ENCODE peak calls at places on chromosomes 16 and 17, in four cellular contexts. K is GM23338, T is psoas muscle, W is GM23248. E is an unnamed sample. For H3K27me3, the result is how much of the 10 kb centered on the place peaks cover.

GRCh38 chr16:27251561-27252205 is 16.9 kb downstream of the NSMCE1 start:
- DNase-seq in K (no peak), T (no peak), W (no peak), E (no peak)

GRCh38 chr17:81440511-81441244 is 45.4 kb downstream of the BAHCC1 start:
- DNase-seq in K (peak), T (no peak), W (peak), E (peak)

GRCh38 chr16:72937916-72938315 is 110.0 kb downstream of the ZFHX3 start:
- DNase-seq in K (no peak), T (no peak), W (peak), E (no peak)

GRCh38 chr17:44414394-44415155 is 25.1 kb upstream of the ITGA2B start:
- DNase-seq in K (no peak), T (no peak), W (no peak), E (no peak)

GRCh38 chr17:74981979-74982662 is 5.3 kb upstream of the CDR2L start:
- DNase-seq in K (peak), T (peak), W (peak), E (peak)

GRCh38 chr17:75087558-75088453 is at the start of gene SLC16A5:
- DNase-seq in K (peak), T (peak), W (peak), E (peak)

GRCh38 chr16:52494621-52495020 is 52.3 kb downstream of the TOX3 start:
- DNase-seq in K (no peak), T (no peak), W (no peak), E (no peak)

GRCh38 chr17:56699186-56699895 is 105.8 kb downstream of the NOG start:
- DNase-seq in K (peak), T (peak), W (peak), E (peak)

GRCh38 chr17:17748179-17748578 is 66.9 kb downstream of the RAI1 start:
- DNase-seq in K (peak), T (no peak), W (no peak), E (no peak)

GRCh38 chr17:50211249-50212120 is 10.1 kb upstream of the COL1A1 start:
- DNase-seq in K (no peak), T (no peak), W (peak), E (no peak)

GRCh38 chr16:58048914-58049696 is 23.6 kb downstream of the MMP15 start:
- DNase-seq in K (no peak), T (peak), W (no peak), E (no peak)

GRCh38 chr16:30406911-30407793 is at the start of gene ZNF771:
- DNase-seq in K (peak), T (peak), W (peak), E (peak)

GRCh38 chr16:491225-491919 is 36.1 kb upstream of the CAPN15 start:
- DNase-seq in K (no peak), T (no peak), W (no peak), E (no peak)

GRCh38 chr17:75338335-75338734 is 49.1 kb upstream of the SLC25A19 start:
- DNase-seq in K (no peak), T (no peak), W (peak), E (no peak)

GRCh38 chr17:17419621-17420020 is 57.2 kb upstream of the MED9 start:
- DNase-seq in K (no peak), T (no peak), W (no peak), E (no peak)

GRCh38 chr16:82414476-82414875 is 212.3 kb upstream of the CDH13 start:
- DNase-seq in K (no peak), T (no peak), W (no peak), E (no peak)

GRCh38 chr16:11084484-11085024 is 140.2 kb downstream of the CLEC16A start:
- DNase-seq in K (no peak), T (no peak), W (peak), E (no peak)

GRCh38 chr16:29906520-29907244 is 6.4 kb downstream of the ASPHD1 start:
- DNase-seq in K (peak), T (no peak), W (no peak), E (no peak)

GRCh38 chr17:5922476-5922875 is 147.7 kb upstream of the WSCD1 start:
- DNase-seq in K (no peak), T (no peak), W (no peak), E (no peak)

GRCh38 chr16:3020247-3020603 is at the start of gene TNFRSF12A:
- DNase-seq in K (peak), T (peak), W (peak), E (peak)

GRCh38 chr16:89330177-89330856 is 112.8 kb downstream of the ZNF778 start:
- DNase-seq in K (peak), T (peak), W (peak), E (peak)

GRCh38 chr16:89383095-89384003 is 107.0 kb downstream of the ANKRD11 start:
- DNase-seq in K (peak), T (peak), W (no peak), E (peak)

GRCh38 chr17:7841622-7842379 is 7.8 kb downstream of the KDM6B start:
- DNase-seq in K (peak), T (peak), W (peak), E (peak)

GRCh38 chr17:75976175-75976848 is 2.7 kb downstream of the ACOX1 start:
- DNase-seq in K (no peak), T (no peak), W (peak), E (no peak)

GRCh38 chr17:49633762-49634486 is 44.0 kb downstream of the SPOP start:
- DNase-seq in K (peak), T (no peak), W (no peak), E (no peak)

GRCh38 chr17:16052486-16052885 is 52.9 kb downstream of the TTC19 start:
- DNase-seq in K (no peak), T (no peak), W (no peak), E (no peak)

GRCh38 chr16:11349599-11350276 is 4.5 kb downstream of the RMI2 start:
- DNase-seq in K (no peak), T (peak), W (peak), E (peak)

GRCh38 chr17:44029736-44030135 is 15.0 kb upstream of the TMEM101 start:
- DNase-seq in K (no peak), T (no peak), W (no peak), E (no peak)

GRCh38 chr16:67884-68789 is 4.3 kb downstream of the RHBDF1 start:
- DNase-seq in K (no peak), T (peak), W (peak), E (no peak)

GRCh38 chr16:78509965-78510364 is 410.5 kb downstream of the WWOX start:
- DNase-seq in K (no peak), T (no peak), W (no peak), E (no peak)

GRCh38 chr17:41377546-41377945 is 4.6 kb downstream of the KRT34 start:
- DNase-seq in K (peak), T (no peak), W (peak), E (peak)

GRCh38 chr16:67653131-67654068 is 6.7 kb downstream of the ACD start:
- DNase-seq in K (no peak), T (peak), W (peak), E (no peak)

GRCh38 chr17:76056882-76057281 is 15.4 kb downstream of the SRP68 start:
- DNase-seq in K (no peak), T (no peak), W (no peak), E (no peak)

GRCh38 chr16:82331974-82332750 is 162.1 kb upstream of the MPHOSPH6 start:
- DNase-seq in K (no peak), T (no peak), W (no peak), E (no peak)

GRCh38 chr16:51035110-51035498 is 116.0 kb downstream of the SALL1 start:
- DNase-seq in K (peak), T (peak), W (peak), E (no peak)

GRCh38 chr17:79556263-79556662 is 54.6 kb downstream of the RBFOX3 start:
- DNase-seq in K (no peak), T (peak), W (no peak), E (no peak)
- H3K27me3 ChIP-seq in K (under half), T (under half), W (under half), E (under half)

GRCh38 chr17:33013596-33014375 is 22.1 kb downstream of the SPACA3 start:
- DNase-seq in K (no peak), T (no peak), W (no peak), E (no peak)

GRCh38 chr17:33016920-33017319 is 25.3 kb downstream of the SPACA3 start:
- DNase-seq in K (peak), T (no peak), W (no peak), E (no peak)

GRCh38 chr17:33012522-33013033 is 20.9 kb downstream of the SPACA3 start:
- DNase-seq in K (no peak), T (no peak), W (peak), E (no peak)

GRCh38 chr17:33015716-33016346 is 24.2 kb downstream of the SPACA3 start:
- DNase-seq in K (no peak), T (no peak), W (no peak), E (no peak)

DNA sequence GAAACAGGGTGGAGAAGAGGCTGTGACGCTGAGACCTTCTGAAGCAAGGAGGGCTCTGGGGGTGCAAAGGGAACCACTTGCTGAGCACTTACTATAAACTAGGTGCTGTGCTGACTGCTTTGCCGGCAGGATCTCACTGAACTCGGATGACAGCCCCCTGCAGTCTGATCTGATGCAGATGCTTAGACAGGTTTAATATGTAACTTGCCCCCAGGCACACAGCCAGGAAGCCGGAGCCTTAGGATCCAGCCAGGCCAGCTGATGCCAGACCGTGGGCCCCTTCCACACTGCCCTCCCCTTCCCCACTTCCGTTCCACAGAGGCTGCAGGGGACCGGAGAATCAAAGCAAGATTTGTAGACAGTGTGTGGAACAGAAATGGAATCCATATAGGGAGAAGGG is 23.1 kb downstream of the SPACA3 start:
- DNase-seq in K (no peak), T (no peak), W (no peak), E (no peak)
- H3K27me3 ChIP-seq in K (under half), T (under half), W (under half), E (under half)

GRCh38 chr17:36942031-36942599 is 4.8 kb downstream of the LHX1 start:
- DNase-seq in K (peak), T (no peak), W (no peak), E (no peak)

GRCh38 chr17:36944488-36945040 is 4.2 kb upstream of the AATF start:
- DNase-seq in K (no peak), T (no peak), W (no peak), E (no peak)

GRCh38 chr17:36941265-36942021 is 4.2 kb downstream of the LHX1 start:
- DNase-seq in K (peak), T (no peak), W (no peak), E (no peak)

GRCh38 chr17:36943250-36944220 is 5.2 kb upstream of the AATF start:
- DNase-seq in K (peak), T (no peak), W (no peak), E (peak)

GRCh38 chr17:36942631-36943125 is 5.4 kb downstream of the LHX1 start:
- DNase-seq in K (no peak), T (no peak), W (no peak), E (no peak)
- H3K27me3 ChIP-seq in K (half or more), T (under half), W (half or more), E (half or more)

GRCh38 chr16:48907906-48908634 is 298.1 kb upstream of the N4BP1 start:
- DNase-seq in K (no peak), T (no peak), W (no peak), E (no peak)

GRCh38 chr16:48904333-48904732 is 294.4 kb upstream of the N4BP1 start:
- DNase-seq in K (no peak), T (no peak), W (no peak), E (no peak)

GRCh38 chr16:48903054-48903453 is 293.1 kb upstream of the N4BP1 start:
- DNase-seq in K (peak), T (no peak), W (no peak), E (no peak)

GRCh38 chr16:48905632-48906031 is 295.7 kb upstream of the N4BP1 start:
- DNase-seq in K (no peak), T (no peak), W (no peak), E (no peak)

GRCh38 chr16:48906076-48906475 is 296.1 kb upstream of the N4BP1 start:
- DNase-seq in K (no peak), T (no peak), W (no peak), E (no peak)
- H3K27me3 ChIP-seq in K (under half), T (under half), W (under half), E (under half)

GRCh38 chr17:177762-178161 is 3.7 kb downstream of the DOC2B start:
- DNase-seq in K (no peak), T (no peak), W (no peak), E (no peak)
- H3K27me3 ChIP-seq in K (under half), T (under half), W (under half), E (under half)

GRCh38 chr17:48575673-48576478 is 2.3 kb downstream of the HOXB4 start:
- DNase-seq in K (no peak), T (no peak), W (no peak), E (peak)
- H3K27me3 ChIP-seq in K (half or more), T (under half), W (under half), E (under half)

DNA sequence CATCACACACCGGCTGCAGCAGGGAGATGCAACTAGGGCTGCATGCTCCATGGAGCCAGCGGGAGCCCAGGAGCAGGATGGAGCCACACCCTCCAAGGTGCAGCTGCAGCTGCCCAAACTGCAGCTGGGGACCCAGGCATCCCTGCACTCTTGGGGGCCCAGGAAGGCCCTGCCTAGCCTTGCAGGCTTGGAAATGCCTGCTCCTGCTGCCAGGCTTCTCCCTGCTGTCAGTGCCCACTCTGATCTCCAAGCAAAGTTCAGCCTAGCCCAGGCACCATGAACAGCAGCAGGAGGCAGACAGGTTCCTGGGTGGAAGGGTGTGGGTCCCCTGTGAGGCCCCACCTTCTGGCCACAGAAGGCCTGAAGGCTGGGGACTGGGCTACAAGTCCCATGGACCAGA is 1057.1 kb downstream of the CDH8 start:
- DNase-seq in K (no peak), T (no peak), W (no peak), E (no peak)
- H3K27me3 ChIP-seq in K (under half), T (under half), W (under half), E (under half)